ENCODE peak calls at places on chromosomes 3 and 15, in six cellular contexts. Z, V, I, T, K and O are unnamed samples.

GRCh38 chr15:94792166-94792565 is 560.8 kb downstream of the MCTP2 start:
- DNase-seq in V (no peak), T (peak), I (no peak), Z (no peak), K (peak), O (no peak)

GRCh38 chr3:8460815-8461482 is 40.7 kb upstream of the LMCD1 start:
- DNase-seq in Z (no peak), T (peak), V (peak), I (no peak), K (peak), O (peak)

GRCh38 chr3:8607285-8608040 is 37.1 kb downstream of the SSUH2 start:
- DNase-seq in V (peak), Z (no peak), K (peak), T (peak), I (peak), O (peak)

GRCh38 chr3:89049119-89049518 is 58.3 kb upstream of the EPHA3 start:
- DNase-seq in T (no peak), Z (no peak), K (no peak), V (no peak), I (no peak), O (no peak)

GRCh38 chr3:108060331-108060730 is 30.5 kb downstream of the CD47 start:
- DNase-seq in Z (no peak), K (no peak), T (no peak), I (no peak), V (no peak), O (no peak)

GRCh38 chr3:184765047-184765729 is 46.8 kb upstream of the VPS8 start:
- DNase-seq in K (peak), Z (no peak), T (no peak), I (no peak), V (no peak), O (no peak)

GRCh38 chr3:143288944-143289343 is 169.4 kb downstream of the CHST2 start:
- DNase-seq in I (no peak), K (no peak), T (no peak), V (no peak), Z (no peak), O (no peak)

GRCh38 chr3:122358633-122359032 is 24.4 kb downstream of the MIX23 start:
- DNase-seq in Z (no peak), V (no peak), K (no peak), I (no peak), T (no peak), O (no peak)

GRCh38 chr15:95872366-95872771 is 458.1 kb upstream of the NR2F2 start:
- DNase-seq in I (peak), K (peak), V (no peak), Z (no peak), T (peak), O (peak)

GRCh38 chr3:8629151-8630021 is 15.2 kb downstream of the SSUH2 start:
- DNase-seq in K (peak), Z (peak), T (peak), I (peak), V (peak), O (peak)

GRCh38 chr3:167166594-167167253 is 213.4 kb downstream of the ZBBX start:
- DNase-seq in V (no peak), K (no peak), T (no peak), I (no peak), Z (no peak), O (no peak)

GRCh38 chr15:31361764-31362120 is 35.1 kb downstream of the KLF13 start:
- DNase-seq in Z (no peak), K (no peak), I (no peak), V (no peak), T (no peak), O (no peak)

GRCh38 chr15:96314508-96314907 is 16.0 kb upstream of the NR2F2 start:
- DNase-seq in Z (no peak), V (no peak), K (no peak), T (no peak), I (no peak), O (no peak)

GRCh38 chr3:88149146-88149515 is 628 bp upstream of the C3orf38 start:
- DNase-seq in K (peak), T (no peak), Z (no peak), V (no peak), I (no peak), O (no peak)

GRCh38 chr15:90594297-90594696 is 64.6 kb downstream of the CRTC3 start:
- DNase-seq in I (peak), T (no peak), V (no peak), Z (peak), K (no peak), O (no peak)

GRCh38 chr3:71064976-71065763 is 518.4 kb downstream of the FOXP1 start:
- DNase-seq in Z (peak), I (peak), T (peak), V (no peak), K (peak), O (peak)

GRCh38 chr3:52153389-52154096 is 680 bp downstream of the POC1A start:
- DNase-seq in Z (no peak), K (peak), V (no peak), T (peak), I (peak), O (peak)

GRCh38 chr3:8542190-8542980 is 40.8 kb downstream of the LMCD1 start:
- DNase-seq in V (no peak), K (no peak), T (no peak), Z (no peak), I (no peak), O (no peak)

GRCh38 chr3:116242825-116243224 is 202.5 kb downstream of the LSAMP start:
- DNase-seq in T (no peak), K (no peak), Z (no peak), I (no peak), V (no peak), O (no peak)

GRCh38 chr3:40104441-40104840 is 205.1 kb upstream of the EIF1B start:
- DNase-seq in Z (no peak), T (no peak), K (no peak), I (no peak), V (no peak), O (no peak)

GRCh38 chr3:171772427-171773056 is 37.7 kb downstream of the PLD1 start:
- DNase-seq in T (peak), I (peak), K (peak), V (no peak), Z (peak), O (peak)

GRCh38 chr3:72158639-72159005 is 373.7 kb upstream of the PROK2 start:
- DNase-seq in V (no peak), T (no peak), I (no peak), K (no peak), Z (no peak), O (no peak)

GRCh38 chr15:38698215-38698614 is 133.6 kb upstream of the RASGRP1 start:
- DNase-seq in V (no peak), Z (no peak), T (no peak), K (no peak), I (no peak), O (no peak)

GRCh38 chr3:176005564-176005963 is 1146.4 kb downstream of the NAALADL2 start:
- DNase-seq in K (no peak), V (no peak), T (no peak), Z (no peak), I (no peak), O (no peak)
- H3K4me3 ChIP-seq in K (no peak), V (no peak), T (no peak), Z (no peak), I (no peak), O (no peak)

GRCh38 chr3:58639001-58639400 is 27.6 kb downstream of the FAM3D start:
- DNase-seq in K (no peak), I (no peak), Z (no peak), V (no peak), T (no peak), O (no peak)

GRCh38 chr3:58637509-58637908 is 29.1 kb downstream of the FAM3D start:
- DNase-seq in V (no peak), Z (no peak), I (no peak), K (no peak), T (no peak), O (no peak)

GRCh38 chr3:58638586-58638985 is 28.0 kb downstream of the FAM3D start:
- DNase-seq in T (no peak), V (no peak), K (no peak), I (no peak), Z (no peak), O (no peak)

GRCh38 chr3:58633157-58633865 is 33.3 kb downstream of the FAM3D start:
- DNase-seq in Z (no peak), K (no peak), T (no peak), I (no peak), V (no peak), O (no peak)

GRCh38 chr3:58635371-58636285 is 30.9 kb downstream of the FAM3D start:
- DNase-seq in T (no peak), V (no peak), I (no peak), Z (no peak), K (no peak), O (no peak)
- H3K4me3 ChIP-seq in T (no peak), V (no peak), I (no peak), Z (no peak), K (no peak), O (no peak)

GRCh38 chr3:168885028-168885427 is 778.5 kb downstream of the MECOM start:
- DNase-seq in I (no peak), T (peak), Z (no peak), K (peak), V (peak), O (peak)
- H3K4me3 ChIP-seq in I (no peak), T (no peak), Z (no peak), K (no peak), V (no peak), O (no peak)

GRCh38 chr3:110576962-110577361 is 494.7 kb upstream of the NECTIN3 start:
- DNase-seq in K (peak), V (peak), Z (no peak), I (peak), T (peak), O (peak)
- H3K4me3 ChIP-seq in K (no peak), V (no peak), Z (no peak), I (no peak), T (no peak), O (peak)

GRCh38 chr15:25671132-25671531 is 192.0 kb downstream of the ATP10A start:
- DNase-seq in I (no peak), T (peak), K (no peak), Z (no peak), V (no peak), O (no peak)
- H3K4me3 ChIP-seq in I (no peak), T (no peak), K (no peak), Z (no peak), V (no peak), O (no peak)